ENCODE peak calls at places on chromosomes 13 and 19, in six cellular contexts. One of them, this sample, is unnamed.
A peak's percentile ranks its signal among the peaks of the same experiment; 100 is the strongest.

GRCh38 chr13:98541211-98541610 is 35.7 kb downstream of the STK24 start:
- DNase-seq in heart right ventricle: no peak
- DNase-seq in activated CD4-positive, alpha-beta T cell treated with anti-CD3 and anti-CD28 coated beads, Interleukin-2, amount 50 U/mL, for 1 hour: no peak
- DNase-seq in nucleus accumbens: no peak
- DNase-seq in PC-3: no peak
- DNase-seq in OCI-M1: no peak
- DNase-seq in this sample: no peak

GRCh38 chr19:34985249-34986022 is 14.7 kb upstream of the GRAMD1A start:
- DNase-seq in PC-3: no peak
- DNase-seq in activated CD4-positive, alpha-beta T cell treated with anti-CD3 and anti-CD28 coated beads, Interleukin-2, amount 50 U/mL, for 1 hour: no peak
- DNase-seq in OCI-M1: no peak
- DNase-seq in heart right ventricle: peak; percentile 78
- DNase-seq in nucleus accumbens: no peak
- DNase-seq in this sample: peak; percentile 46

GRCh38 chr13:43767351-43767901 is 19.3 kb downstream of the ENOX1 start:
- DNase-seq in heart right ventricle: peak; percentile 34
- DNase-seq in PC-3: no peak
- DNase-seq in activated CD4-positive, alpha-beta T cell treated with anti-CD3 and anti-CD28 coated beads, Interleukin-2, amount 50 U/mL, for 1 hour: no peak
- DNase-seq in OCI-M1: no peak
- DNase-seq in nucleus accumbens: peak; percentile 19
- DNase-seq in this sample: no peak

GRCh38 chr13:106100261-106100919 is 435.1 kb downstream of the EFNB2 start:
- DNase-seq in activated CD4-positive, alpha-beta T cell treated with anti-CD3 and anti-CD28 coated beads, Interleukin-2, amount 50 U/mL, for 1 hour: no peak
- DNase-seq in PC-3: peak; percentile 72
- DNase-seq in OCI-M1: peak; percentile 30
- DNase-seq in heart right ventricle: peak; percentile 19
- DNase-seq in nucleus accumbens: no peak
- DNase-seq in this sample: no peak

GRCh38 chr13:35566340-35566739 is 89.9 kb upstream of the MAB21L1 start:
- DNase-seq in PC-3: no peak
- DNase-seq in heart right ventricle: no peak
- DNase-seq in nucleus accumbens: no peak
- DNase-seq in OCI-M1: peak; percentile 22
- DNase-seq in activated CD4-positive, alpha-beta T cell treated with anti-CD3 and anti-CD28 coated beads, Interleukin-2, amount 50 U/mL, for 1 hour: no peak
- DNase-seq in this sample: no peak

GRCh38 chr13:78601886-78602560 is 1.3 kb downstream of the POU4F1 start:
- DNase-seq in activated CD4-positive, alpha-beta T cell treated with anti-CD3 and anti-CD28 coated beads, Interleukin-2, amount 50 U/mL, for 1 hour: no peak
- DNase-seq in PC-3: no peak
- DNase-seq in OCI-M1: no peak
- DNase-seq in nucleus accumbens: no peak
- DNase-seq in heart right ventricle: no peak
- DNase-seq in this sample: peak; percentile 41

GRCh38 chr19:4774136-4774535 is 17.4 kb upstream of the FEM1A start:
- DNase-seq in nucleus accumbens: no peak
- DNase-seq in heart right ventricle: no peak
- DNase-seq in OCI-M1: no peak
- DNase-seq in activated CD4-positive, alpha-beta T cell treated with anti-CD3 and anti-CD28 coated beads, Interleukin-2, amount 50 U/mL, for 1 hour: no peak
- DNase-seq in PC-3: no peak
- DNase-seq in this sample: no peak

GRCh38 chr19:402786-403185 is 6.2 kb downstream of the C2CD4C start:
- DNase-seq in nucleus accumbens: no peak
- DNase-seq in activated CD4-positive, alpha-beta T cell treated with anti-CD3 and anti-CD28 coated beads, Interleukin-2, amount 50 U/mL, for 1 hour: no peak
- DNase-seq in OCI-M1: no peak
- DNase-seq in heart right ventricle: no peak
- DNase-seq in PC-3: no peak
- DNase-seq in this sample: no peak

GRCh38 chr19:290539-291521 is at the start of gene PLPP2:
- DNase-seq in OCI-M1: no peak
- DNase-seq in nucleus accumbens: peak; percentile 69
- DNase-seq in PC-3: no peak
- DNase-seq in activated CD4-positive, alpha-beta T cell treated with anti-CD3 and anti-CD28 coated beads, Interleukin-2, amount 50 U/mL, for 1 hour: no peak
- DNase-seq in heart right ventricle: no peak
- DNase-seq in this sample: peak; percentile 97

GRCh38 chr13:20969182-20969581 is 66.6 kb upstream of the XPO4 start:
- DNase-seq in OCI-M1: no peak
- DNase-seq in activated CD4-positive, alpha-beta T cell treated with anti-CD3 and anti-CD28 coated beads, Interleukin-2, amount 50 U/mL, for 1 hour: no peak
- DNase-seq in heart right ventricle: no peak
- DNase-seq in nucleus accumbens: no peak
- DNase-seq in PC-3: peak; percentile 57
- DNase-seq in this sample: no peak

GRCh38 chr19:48353682-48354081 is 10.1 kb downstream of the TMEM143 start:
- DNase-seq in heart right ventricle: no peak
- DNase-seq in nucleus accumbens: no peak
- DNase-seq in OCI-M1: no peak
- DNase-seq in activated CD4-positive, alpha-beta T cell treated with anti-CD3 and anti-CD28 coated beads, Interleukin-2, amount 50 U/mL, for 1 hour: no peak
- DNase-seq in PC-3: peak; percentile 12
- DNase-seq in this sample: no peak

GRCh38 chr13:70795484-70795883 is 687.2 kb upstream of the KLHL1 start:
- DNase-seq in activated CD4-positive, alpha-beta T cell treated with anti-CD3 and anti-CD28 coated beads, Interleukin-2, amount 50 U/mL, for 1 hour: no peak
- DNase-seq in PC-3: peak; percentile 5
- DNase-seq in nucleus accumbens: no peak
- DNase-seq in heart right ventricle: no peak
- DNase-seq in OCI-M1: peak; percentile 42
- DNase-seq in this sample: peak; percentile 1